ENCODE peak calls at places on chromosomes 6 and 20, in five cellular contexts. Q, F, I, P and U are unnamed samples.

GRCh38 chr6:96823743-96824142 is 13.5 kb downstream of the GPR63 start:
- DNase-seq in P (no peak), F (no peak), Q (no peak), I (no peak), U (no peak)

GRCh38 chr20:48309293-48309692 is 518.5 kb downstream of the PREX1 start:
- DNase-seq in P (no peak), I (no peak), Q (no peak), F (no peak), U (no peak)

GRCh38 chr6:37473364-37474095 is 26.2 kb downstream of the CCDC167 start:
- DNase-seq in F (no peak), P (peak; percentile 81), Q (no peak), I (no peak), U (no peak)

GRCh38 chr6:110946498-110946897 is 12.0 kb upstream of the GTF3C6 start:
- DNase-seq in Q (no peak), F (no peak), I (no peak), P (no peak), U (no peak)

GRCh38 chr6:170082531-170083187 is 208.2 kb downstream of the DLL1 start:
- DNase-seq in I (no peak), Q (no peak), F (peak; percentile 16), P (no peak), U (no peak)

GRCh38 chr6:36755435-36756348 is 58.1 kb downstream of the RAB44 start:
- DNase-seq in F (no peak), I (no peak), P (no peak), Q (no peak), U (peak; percentile 57)

GRCh38 chr6:4491501-4492260 is 284.5 kb upstream of the CDYL start:
- DNase-seq in Q (no peak), I (no peak), P (no peak), F (no peak), U (no peak)

GRCh38 chr6:41976794-41977484 is 35.3 kb upstream of the CCND3 start:
- DNase-seq in P (no peak), Q (no peak), I (peak; percentile 50), F (no peak), U (no peak)

GRCh38 chr6:125844989-125845388 is 54.2 kb downstream of the NCOA7 start:
- DNase-seq in P (peak; percentile 54), I (no peak), Q (no peak), F (no peak), U (no peak)

GRCh38 chr6:140567469-140567868 is 1193.0 kb upstream of the CITED2 start:
- DNase-seq in Q (no peak), F (no peak), P (no peak), I (no peak), U (no peak)

GRCh38 chr6:155171109-155171746 is 92.6 kb upstream of the CLDN20 start:
- DNase-seq in F (no peak), P (no peak), Q (no peak), I (peak; percentile 50), U (peak; percentile 34)
- H3K27ac ChIP-seq in F (peak overlapping the region; percentile 15), P (no peak overlapping the region), Q (no peak overlapping the region), I (no peak overlapping the region), U (peak overlapping the region; percentile 57)

GRCh38 chr20:37901667-37902503 is 1.0 kb upstream of the VSTM2L start:
- DNase-seq in I (peak; percentile 77), Q (peak; percentile 70), F (no peak), P (peak; percentile 80), U (no peak)
- TF ChIP-seq CTCF in I (peak; percentile 62), Q (peak; percentile 64), F (peak; percentile 19), P (no peak), U (no peak)

DNA sequence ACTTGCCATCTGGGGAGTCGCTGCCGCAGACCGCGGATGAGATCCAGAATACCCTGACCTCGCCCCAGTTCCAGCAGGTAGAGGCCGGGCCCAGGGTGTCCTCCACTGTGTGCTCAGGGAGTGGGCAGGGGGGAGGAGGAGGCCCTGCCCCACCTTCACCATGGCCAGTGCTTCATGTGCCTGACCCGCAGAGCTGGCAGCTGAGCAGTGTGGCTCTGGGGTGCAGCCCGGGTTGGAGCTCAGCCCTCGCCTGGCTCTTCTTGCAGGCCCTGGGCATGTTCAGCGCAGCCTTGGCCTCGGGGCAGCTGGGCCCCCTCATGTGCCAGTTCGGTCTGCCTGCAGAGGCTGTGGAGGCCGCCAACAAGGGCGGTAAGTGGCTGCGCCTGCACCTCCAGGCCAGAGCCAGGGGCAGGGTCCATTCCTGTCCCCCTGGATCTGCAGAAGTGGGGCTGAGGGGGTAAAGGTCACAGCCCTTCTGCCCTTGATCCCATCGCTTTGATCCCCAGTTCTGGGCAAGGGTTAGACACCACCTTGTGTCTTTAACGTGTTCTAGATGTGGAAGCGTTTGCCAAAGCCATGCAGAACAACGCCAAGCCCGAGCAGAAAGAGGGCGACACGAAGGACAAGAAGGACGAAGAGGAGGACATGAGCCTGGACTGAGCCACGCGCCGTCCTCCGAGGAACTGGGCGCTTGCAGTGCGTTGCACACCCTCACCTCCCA is 5.5 kb downstream of the ADRM1 start:
- DNase-seq in I (no peak), F (no peak), P (no peak), Q (no peak), U (no peak)
- H3K27ac ChIP-seq in I (no peak overlapping the region), F (no peak overlapping the region), P (no peak overlapping the region), Q (peak overlapping the region; percentile 34), U (no peak overlapping the region)

DNA sequence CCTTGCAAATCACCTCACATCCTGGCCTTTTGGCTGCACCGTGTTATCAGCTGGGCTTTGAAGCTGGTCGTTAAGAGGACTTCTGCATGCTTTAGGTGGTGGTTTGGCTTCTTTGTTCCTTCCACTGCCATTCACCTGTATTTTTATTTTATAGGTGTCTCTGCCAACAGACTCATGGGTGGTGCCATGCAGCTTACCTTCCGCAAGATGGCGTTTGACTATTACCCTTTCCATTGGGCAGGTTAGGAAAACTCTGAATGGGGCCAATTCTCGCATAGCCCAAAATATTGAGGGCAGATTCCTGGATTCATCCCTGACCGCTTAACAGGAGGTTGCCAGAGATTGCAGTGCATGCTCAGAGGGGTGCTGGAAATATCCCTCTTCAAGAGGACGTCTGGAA is 32.4 kb downstream of the TAF11 start:
- DNase-seq in Q (no peak), P (no peak), I (no peak), F (no peak), U (no peak)
- TF ChIP-seq CTCF in Q (peak; percentile 49), P (no peak), I (no peak), F (no peak), U (no peak)

DNA sequence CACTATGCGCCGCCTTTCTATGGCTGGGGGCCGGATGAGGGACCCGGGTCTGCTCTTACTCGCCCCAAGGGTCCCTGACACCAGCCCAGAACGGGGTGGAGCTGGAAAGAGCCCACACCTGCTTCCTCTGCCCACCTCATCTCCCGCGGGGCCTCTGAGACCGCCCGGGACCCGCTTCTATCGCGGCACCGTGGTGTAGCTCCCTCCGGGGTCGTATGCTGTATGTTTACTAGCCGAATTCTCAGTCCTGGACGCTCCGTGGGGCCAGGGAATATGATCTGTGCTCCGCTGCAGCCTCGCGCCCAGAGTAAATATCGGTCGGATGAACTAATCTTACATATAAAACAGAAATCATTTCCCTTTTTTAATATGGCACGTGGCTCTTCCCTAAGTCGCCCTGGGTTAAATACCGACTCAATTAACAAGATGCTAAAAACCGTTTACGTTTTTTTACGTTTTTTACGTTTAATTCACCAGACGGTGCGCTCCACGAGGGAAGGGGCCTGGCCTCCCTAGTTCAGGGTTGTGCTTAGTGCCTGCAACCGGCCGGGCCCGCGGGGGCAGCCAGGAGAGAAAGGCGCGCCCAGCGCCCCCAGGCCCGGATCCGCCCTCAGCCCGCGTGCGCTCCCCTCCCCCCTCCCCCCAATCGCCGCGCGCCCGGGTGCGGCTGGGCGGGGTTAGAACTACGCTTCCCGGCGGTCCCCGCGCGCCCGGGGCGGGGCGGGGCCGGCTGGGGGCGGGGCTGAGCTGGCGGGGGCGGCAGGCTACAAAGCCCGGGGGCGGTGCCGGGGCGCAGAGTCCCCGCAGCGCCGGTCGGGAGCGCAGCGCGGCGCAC is at the start of gene RBM38:
- DNase-seq in P (peak; percentile 74), I (peak; percentile 66), F (peak; percentile 73), Q (peak; percentile 86), U (peak; percentile 61)
- H3K27ac ChIP-seq in P (peak within 1 kb of the TSS; percentile 70), I (peak within 1 kb of the TSS; percentile 80), F (peak within 1 kb of the TSS; percentile 26), Q (peak within 1 kb of the TSS; percentile 31), U (peak within 1 kb of the TSS; percentile 88)

GRCh38 chr6:57313711-57314471 is 3.5 kb upstream of the PRIM2 start:
- DNase-seq in F (no peak), P (no peak), Q (no peak), I (peak; percentile 38), U (no peak)
- TF ChIP-seq CTCF in F (no peak), P (no peak), Q (no peak), I (no peak), U (no peak)